ENCODE peak calls at places on chromosomes 12 and 14, in four cellular contexts. W is HEK293T, V is GM12878, X is K562. C is an unnamed sample.

GRCh38 chr14:21825147-21825743 is 151.6 kb upstream of the OR4E1 start:
- DNase-seq in W (peak), V (no peak), X (peak), C (peak)

GRCh38 chr12:27077586-27077985 is 4.8 kb downstream of the C12orf71 start:
- DNase-seq in W (no peak), X (no peak), V (no peak), C (no peak)

GRCh38 chr12:53122961-53123468 is 19.7 kb downstream of the SOAT2 start:
- DNase-seq in W (no peak), X (no peak), V (no peak), C (no peak)

GRCh38 chr12:49055978-49056754 is 4.4 kb downstream of the KMT2D start:
- DNase-seq in V (peak), X (peak), W (peak), C (peak)

GRCh38 chr12:115176741-115177400 is 492.9 kb upstream of the TBX3 start:
- DNase-seq in X (no peak), V (no peak), W (no peak), C (no peak)

GRCh38 chr14:51219473-51220448 is 20.3 kb upstream of the TMX1 start:
- DNase-seq in V (no peak), X (peak), W (no peak), C (peak)

GRCh38 chr12:53105712-53106439 is 2.6 kb downstream of the SOAT2 start:
- DNase-seq in W (no peak), V (no peak), X (no peak), C (no peak)

GRCh38 chr12:122423258-122424165 is 1.0 kb upstream of the CLIP1 start:
- DNase-seq in X (peak), W (no peak), V (no peak), C (peak)

GRCh38 chr12:41212625-41213024 is 24.5 kb downstream of the PDZRN4 start:
- DNase-seq in V (no peak), W (no peak), X (no peak), C (no peak)

GRCh38 chr12:19186722-19187661 is 57.5 kb downstream of the PLEKHA5 start:
- DNase-seq in X (peak), V (no peak), W (peak), C (peak)

GRCh38 chr12:10220398-10221077 is 7.9 kb downstream of the GABARAPL1 start:
- DNase-seq in W (no peak), X (no peak), V (no peak), C (no peak)

DNA sequence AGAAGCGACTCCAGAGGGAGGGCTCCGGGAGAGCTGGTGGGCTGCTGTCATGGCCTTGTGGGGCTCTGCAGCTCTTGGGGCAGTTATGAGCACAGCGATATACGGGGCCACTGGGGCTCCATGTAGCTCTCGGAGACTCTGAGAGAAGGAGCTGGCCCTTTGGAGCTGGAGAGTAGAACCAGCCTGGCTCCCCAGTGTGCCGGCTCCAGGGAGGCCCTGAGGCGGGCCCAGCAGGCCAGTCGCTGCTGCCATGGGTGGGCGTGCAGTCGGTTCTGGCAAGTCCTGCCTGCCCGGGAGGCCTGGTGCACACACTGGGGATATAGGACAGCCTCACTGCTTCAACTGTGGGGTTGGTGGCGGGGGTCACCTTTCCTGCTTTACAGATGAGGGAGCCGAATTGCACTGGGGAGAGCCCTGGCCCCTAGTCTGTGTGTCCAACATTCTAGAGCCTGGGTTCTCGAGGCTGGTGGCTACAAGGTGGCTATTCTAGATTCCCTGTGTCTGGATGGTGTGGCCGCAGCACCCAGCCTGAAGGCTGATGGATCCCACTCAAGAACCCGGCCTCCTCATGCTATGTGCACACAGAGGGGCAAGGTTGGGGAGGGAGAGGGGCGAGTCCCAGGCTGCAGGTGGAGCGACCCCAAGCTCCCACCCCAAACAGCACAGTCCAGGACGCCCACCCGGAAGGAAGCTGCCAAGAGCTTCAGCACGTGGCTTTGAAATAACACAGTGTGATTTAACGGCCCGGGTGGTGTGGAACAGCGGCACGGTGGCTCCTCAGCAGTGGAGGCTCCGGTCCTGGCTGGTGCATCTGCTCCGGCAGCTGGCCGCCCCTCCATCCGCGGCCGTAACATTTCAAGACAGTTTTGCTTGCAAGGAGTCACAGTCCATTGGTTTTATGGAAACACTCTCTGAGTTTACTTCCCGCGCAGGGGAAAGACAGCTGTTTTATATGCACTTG is 188.3 kb upstream of the C14orf180 start:
- DNase-seq in X (no peak), W (no peak), V (no peak), C (no peak)
- TF ChIP-seq BHLHE40 in X (no peak), W (no peak), V (no peak), C (no peak)

DNA sequence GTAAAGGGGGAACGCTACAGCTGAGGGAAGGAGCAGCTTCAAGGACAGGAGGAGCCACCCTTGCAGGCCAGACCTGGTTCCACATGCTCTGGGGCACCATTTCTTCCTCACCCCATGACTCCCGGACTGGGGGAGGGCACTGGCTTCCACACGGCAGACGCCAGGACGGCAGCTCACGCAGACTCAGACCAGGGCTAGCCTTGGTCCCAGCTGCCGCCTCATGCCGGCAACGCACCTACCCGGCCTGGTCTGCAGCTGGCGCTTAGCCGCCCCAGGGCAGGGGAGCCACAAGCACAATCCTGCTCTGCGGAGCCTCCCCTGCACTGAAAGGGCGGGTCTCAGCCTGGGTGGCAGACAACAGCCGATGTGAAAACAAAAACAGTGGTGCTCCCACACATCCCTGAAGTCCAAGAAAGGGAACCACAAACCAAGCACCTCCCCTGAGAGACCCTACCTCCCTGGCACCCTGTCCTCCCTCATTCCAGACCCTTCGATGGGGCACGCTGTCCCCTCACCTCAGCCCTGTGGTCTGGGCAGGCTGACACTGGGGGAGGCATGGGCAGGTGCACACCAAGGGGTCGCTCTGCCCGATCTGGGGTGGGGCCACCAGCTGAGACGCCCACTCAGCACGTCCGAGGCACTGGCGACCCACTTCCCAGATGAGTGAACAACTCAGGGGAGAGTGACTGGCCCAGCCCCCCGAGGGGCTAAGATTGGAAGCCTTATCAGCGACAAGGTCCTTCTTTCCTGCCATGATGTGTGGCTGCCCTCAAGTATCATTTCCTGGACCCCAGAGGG is 65.0 kb downstream of the CHGA start:
- DNase-seq in X (no peak), V (no peak), W (no peak), C (no peak)
- TF ChIP-seq TARDBP in X (no peak), V (no peak), W (no peak), C (no peak)

GRCh38 chr12:120534203-120534702 is at the start of gene RNF10:
- DNase-seq in V (peak), W (peak), X (peak), C (peak)

GRCh38 chr12:120538281-120539156 is 4.4 kb downstream of the RNF10 start:
- DNase-seq in V (no peak), X (peak), W (no peak), C (peak)

GRCh38 chr12:120532701-120533238 is 1.4 kb upstream of the RNF10 start:
- DNase-seq in X (no peak), V (no peak), W (no peak), C (no peak)

GRCh38 chr12:120536064-120536791 is 2.1 kb downstream of the RNF10 start:
- DNase-seq in W (no peak), V (no peak), X (no peak), C (peak)

GRCh38 chr12:120534703-120535655 is 823 bp downstream of the RNF10 start:
- DNase-seq in V (no peak), X (peak), W (peak), C (no peak)
- TF ChIP-seq BHLHE40 in V (no peak), X (no peak), W (no peak), C (no peak)

GRCh38 chr14:68713782-68714181 is 79.1 kb downstream of the ZFP36L1 start:
- DNase-seq in W (no peak), X (no peak), V (no peak), C (no peak)

GRCh38 chr14:68719634-68720384 is 73.1 kb downstream of the ZFP36L1 start:
- DNase-seq in V (no peak), W (no peak), X (peak), C (no peak)

GRCh38 chr14:68715032-68715924 is 77.6 kb downstream of the ZFP36L1 start:
- DNase-seq in W (no peak), V (no peak), X (peak), C (no peak)

GRCh38 chr14:68718033-68718725 is 74.7 kb downstream of the ZFP36L1 start:
- DNase-seq in V (no peak), X (no peak), W (peak), C (no peak)

GRCh38 chr14:68716698-68717097 is 76.2 kb downstream of the ZFP36L1 start:
- DNase-seq in V (no peak), X (peak), W (no peak), C (peak)
- TF ChIP-seq TARDBP in V (no peak), X (no peak), W (no peak), C (no peak)

GRCh38 chr14:24535737-24536136 is 27.7 kb upstream of the CMA1 start:
- DNase-seq in X (no peak), V (no peak), W (no peak), C (no peak)
- TF ChIP-seq BHLHE40 in X (no peak), V (no peak), W (no peak), C (no peak)

DNA sequence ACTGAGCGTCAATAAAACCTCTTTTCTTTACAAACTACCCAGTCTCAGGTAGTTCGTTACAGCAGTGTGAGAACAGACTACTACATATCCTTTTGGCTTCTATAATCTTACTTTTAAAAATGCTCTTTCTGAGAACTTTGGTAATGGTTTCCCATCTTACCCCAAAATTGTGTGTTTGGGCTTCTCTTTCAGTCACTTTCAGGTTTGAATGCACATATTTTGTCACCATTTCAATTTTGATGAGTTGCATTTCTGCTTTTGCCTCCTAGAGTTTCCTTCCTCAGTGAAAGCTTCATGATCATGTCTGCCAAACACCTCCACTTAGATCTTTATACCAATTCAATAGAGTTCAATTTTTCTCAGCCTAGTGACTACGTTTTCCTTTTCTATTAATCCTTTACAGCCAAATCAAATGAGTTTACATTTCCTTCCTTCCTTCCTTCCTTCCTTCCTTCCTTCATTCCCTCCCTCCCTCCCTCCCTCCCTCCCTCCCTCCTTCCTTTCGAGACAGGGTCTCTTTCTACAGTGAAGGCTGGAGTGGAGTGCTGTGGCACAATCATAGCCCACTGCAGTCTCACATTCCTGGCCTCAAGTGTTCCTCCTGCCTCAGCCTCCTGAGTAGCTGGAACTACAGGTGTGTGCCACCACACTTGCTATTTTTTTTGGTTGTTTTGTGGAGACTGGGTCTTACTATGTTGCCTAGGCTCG is 124.9 kb downstream of the BCAT1 start:
- DNase-seq in W (no peak), V (peak), X (no peak), C (no peak)
- TF ChIP-seq TARDBP in W (no peak), V (no peak), X (no peak), C (no peak)

DNA sequence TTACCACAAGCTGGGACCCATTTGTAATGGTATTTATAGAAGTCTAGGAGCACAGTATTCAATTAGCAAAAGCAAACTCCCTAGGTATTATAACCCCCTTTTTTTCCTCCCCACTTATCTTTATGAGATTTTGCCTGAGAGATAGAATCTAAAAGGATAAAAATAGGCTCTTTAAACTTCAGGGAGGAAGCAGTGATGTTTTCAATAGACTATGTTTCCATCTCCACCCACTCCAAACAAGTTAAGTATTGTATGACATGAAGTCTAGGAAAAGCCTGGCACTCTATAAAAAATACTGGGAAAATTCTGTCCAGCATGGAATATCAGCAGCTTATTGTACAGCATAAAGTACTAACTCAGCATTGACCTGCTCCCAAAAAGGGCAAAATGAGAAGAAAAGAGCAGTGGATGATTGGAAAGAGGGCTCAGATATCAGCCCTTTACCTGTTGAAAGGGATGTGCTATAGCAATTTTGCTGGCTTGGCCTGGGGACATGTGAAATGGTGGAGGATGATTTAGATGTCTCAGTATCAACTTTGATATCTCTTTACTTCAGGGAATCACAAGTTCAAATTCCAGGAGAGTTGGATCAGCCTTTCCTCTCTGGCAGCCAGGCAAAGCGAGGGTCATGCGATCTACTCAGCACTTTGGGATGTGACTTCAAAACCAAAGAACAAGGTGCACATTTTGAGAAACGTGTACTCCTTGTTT is 72.4 kb downstream of the IGF1 start:
- DNase-seq in X (no peak), V (no peak), W (no peak), C (no peak)
- TF ChIP-seq BHLHE40 in X (no peak), V (no peak), W (no peak), C (no peak)

C was measured in HepG2.